ENCODE peak calls at places on chromosomes 16 and 17, in five cellular contexts. I is H9, X is keratinocyte, P is GM12878, U is neuronal stem cell. K is an unnamed sample.

GRCh38 chr17:44892250-44892649 is 7.0 kb downstream of the EFTUD2 start:
- DNase-seq in X (no peak), P (no peak), U (no peak), I (no peak), K (no peak)

GRCh38 chr17:14078027-14078426 is 8.7 kb downstream of the COX10 start:
- DNase-seq in P (no peak), X (no peak), U (no peak), I (no peak), K (no peak)

GRCh38 chr16:719815-720506 is 985 bp upstream of the ANTKMT start:
- DNase-seq in U (no peak), X (no peak), P (no peak), I (no peak), K (no peak)

GRCh38 chr16:64751906-64752305 is 370.0 kb downstream of the CDH11 start:
- DNase-seq in I (no peak), X (no peak), U (no peak), P (no peak), K (no peak)

GRCh38 chr17:55172612-55173011 is 92.1 kb upstream of the HLF start:
- DNase-seq in P (no peak), X (peak; percentile 56), I (no peak), U (no peak), K (no peak)

GRCh38 chr16:1062895-1063294 is 9.7 kb upstream of the SSTR5 start:
- DNase-seq in I (no peak), X (no peak), U (no peak), P (no peak), K (no peak)

GRCh38 chr17:38606646-38607611 is 1.2 kb upstream of the SRCIN1 start:
- DNase-seq in P (no peak), U (no peak), I (peak; percentile 66), X (no peak), K (no peak)

GRCh38 chr17:51537996-51538550 is 277.7 kb downstream of the UTP18 start:
- DNase-seq in U (no peak), I (no peak), P (no peak), X (no peak), K (no peak)

GRCh38 chr16:12157510-12158093 is 181.1 kb downstream of the SNX29 start:
- DNase-seq in P (no peak), I (no peak), U (no peak), X (no peak), K (no peak)

GRCh38 chr16:4654387-4654901 is 29.8 kb downstream of the MGRN1 start:
- DNase-seq in P (no peak), I (no peak), X (no peak), U (no peak), K (no peak)

GRCh38 chr16:56191807-56192643 is 736 bp downstream of the GNAO1 start:
- DNase-seq in I (no peak), X (no peak), P (no peak), U (no peak), K (no peak)

GRCh38 chr16:29844575-29845331 is 18.3 kb downstream of the CDIPT start:
- DNase-seq in X (no peak), I (no peak), P (no peak), U (no peak), K (no peak)

GRCh38 chr17:77499699-77500435 is 359.1 kb downstream of the SEC14L1 start:
- DNase-seq in P (no peak), X (no peak), I (no peak), U (no peak), K (no peak)

GRCh38 chr17:32936894-32937500 is 9.0 kb downstream of the TMEM98 start:
- DNase-seq in U (peak; percentile 81), I (peak; percentile 95), P (no peak), X (no peak), K (no peak)
- H3K9ac ChIP-seq in U (peak overlapping the region; percentile 25), I (no peak overlapping the region), P (no peak overlapping the region), X (no peak overlapping the region), K (no peak overlapping the region)

DNA sequence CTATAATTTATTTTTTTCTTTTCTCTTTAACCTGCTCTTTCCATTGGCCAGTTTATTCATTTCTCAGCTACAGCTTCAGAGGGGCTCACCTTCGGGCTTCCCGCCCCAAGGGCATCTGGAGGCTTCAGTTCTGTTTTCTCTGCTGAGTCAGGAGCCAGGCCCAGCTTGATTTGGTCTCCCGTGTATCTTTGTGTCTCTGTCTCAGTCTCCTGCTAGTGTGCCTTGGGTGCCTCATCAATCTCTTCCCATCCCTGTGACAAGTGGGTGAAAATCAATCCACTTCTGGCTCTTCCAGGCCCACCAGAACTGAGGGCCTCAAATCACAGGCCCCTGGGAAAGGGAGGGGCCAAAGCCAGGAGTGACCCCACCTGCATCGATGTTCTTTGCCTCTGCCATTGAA is 72.1 kb downstream of the CCDC182 start:
- DNase-seq in I (no peak), P (no peak), U (no peak), X (no peak), K (no peak)
- H3K27ac ChIP-seq in I (no peak overlapping the region), P (no peak overlapping the region), U (no peak overlapping the region), X (no peak overlapping the region), K (no peak overlapping the region)

GRCh38 chr17:4233668-4234258 is 30.0 kb downstream of the ANKFY1 start:
- DNase-seq in I (no peak), X (no peak), U (no peak), P (no peak), K (no peak)
- H3K9ac ChIP-seq in I (no peak overlapping the region), X (no peak overlapping the region), U (no peak overlapping the region), P (no peak overlapping the region), K (no peak overlapping the region)

GRCh38 chr17:17143501-17143900 is 62.6 kb downstream of the PLD6 start:
- DNase-seq in P (no peak), X (no peak), U (no peak), I (no peak), K (no peak)

GRCh38 chr17:17142556-17142955 is 63.6 kb downstream of the PLD6 start:
- DNase-seq in X (no peak), I (no peak), P (no peak), U (no peak), K (no peak)

GRCh38 chr17:17146791-17147406 is 59.2 kb downstream of the PLD6 start:
- DNase-seq in U (no peak), X (no peak), P (no peak), I (peak; percentile 88), K (no peak)

GRCh38 chr17:17144061-17144460 is 62.1 kb downstream of the PLD6 start:
- DNase-seq in X (no peak), U (no peak), I (no peak), P (no peak), K (no peak)

DNA sequence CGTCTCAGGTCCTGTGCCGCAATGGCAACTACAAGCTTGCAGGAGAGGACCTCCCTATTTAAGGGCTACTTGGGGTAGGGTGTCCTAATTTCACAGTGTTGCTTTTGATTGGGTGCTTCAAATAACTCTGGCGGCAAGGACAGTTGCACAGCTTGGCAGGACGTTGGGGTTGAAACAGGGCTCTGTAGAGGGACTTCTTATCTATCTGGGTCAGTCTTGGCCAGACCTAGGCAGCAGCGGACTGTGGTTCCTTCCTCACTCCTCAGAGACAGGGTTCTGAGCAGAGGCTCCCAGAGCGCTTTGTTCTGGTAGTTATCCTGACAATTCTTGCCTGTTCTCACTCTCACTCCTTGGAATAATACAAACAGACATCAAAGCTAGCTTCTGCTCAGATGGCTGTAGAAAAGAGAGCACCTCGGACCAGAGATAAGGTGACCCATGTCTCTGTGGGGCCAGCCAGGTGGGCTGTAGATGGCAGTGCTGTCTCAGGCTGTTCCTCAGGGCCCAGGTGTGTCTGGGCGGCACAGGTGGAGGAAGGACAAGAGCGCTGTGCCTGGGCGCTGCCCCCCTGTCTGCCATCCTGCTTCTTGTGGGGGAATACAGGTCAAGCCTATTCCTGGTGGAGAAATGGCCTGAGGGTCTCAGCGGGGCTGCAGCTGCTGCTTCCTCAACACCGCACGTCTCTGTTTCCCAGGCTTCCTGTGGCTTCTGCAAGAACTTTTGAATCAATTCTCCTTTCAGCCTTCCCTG is 61.0 kb downstream of the PLD6 start:
- DNase-seq in X (no peak), I (no peak), P (no peak), U (no peak), K (no peak)
- H3K27ac ChIP-seq in X (no peak overlapping the region), I (no peak overlapping the region), P (no peak overlapping the region), U (no peak overlapping the region), K (no peak overlapping the region)

DNA sequence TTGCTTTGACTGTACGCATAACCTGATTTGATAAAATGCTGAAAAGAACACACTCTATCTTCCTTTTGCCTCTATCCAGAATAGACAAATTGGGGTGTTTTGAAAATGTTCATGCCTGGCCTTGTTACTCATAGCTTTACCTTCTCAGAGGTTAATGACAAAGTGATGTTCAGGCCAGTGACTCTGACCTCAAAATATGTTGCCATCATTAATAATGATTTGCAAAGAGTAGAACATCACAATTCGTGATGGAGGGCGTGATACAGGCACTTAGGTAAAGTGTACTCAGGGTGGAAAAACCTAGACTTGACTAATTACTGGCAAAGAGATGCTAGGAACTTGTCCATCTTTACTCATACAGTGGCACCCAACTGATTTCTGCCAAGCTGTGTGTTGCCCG is 656.6 kb upstream of the SOX9 start:
- DNase-seq in I (no peak), U (no peak), X (no peak), P (no peak), K (no peak)
- H3K9ac ChIP-seq in I (no peak overlapping the region), U (no peak overlapping the region), X (no peak overlapping the region), P (no peak overlapping the region), K (no peak overlapping the region)

GRCh38 chr17:40065771-40066510 is 3.2 kb downstream of the THRA start:
- DNase-seq in I (peak; percentile 33), U (no peak), X (no peak), P (no peak), K (no peak)
- H3K27ac ChIP-seq in I (no peak overlapping the region), U (no peak overlapping the region), X (no peak overlapping the region), P (no peak overlapping the region), K (peak overlapping the region; percentile 45)

GRCh38 chr17:50347894-50348291 is 2.0 kb downstream of the XYLT2 start:
- DNase-seq in X (no peak), P (no peak), U (no peak), I (no peak), K (no peak)

GRCh38 chr17:50345443-50346312 is at the start of gene XYLT2:
- DNase-seq in P (no peak), X (no peak), U (peak; percentile 89), I (peak; percentile 89), K (no peak)

GRCh38 chr17:50347087-50347893 is 1.4 kb downstream of the XYLT2 start:
- DNase-seq in X (no peak), I (peak; percentile 62), P (no peak), U (no peak), K (no peak)

GRCh38 chr17:50346313-50347086 is 574 bp downstream of the XYLT2 start:
- DNase-seq in X (no peak), P (no peak), U (no peak), I (peak; percentile 80), K (no peak)

GRCh38 chr17:50344712-50345380 is 1.1 kb upstream of the XYLT2 start:
- DNase-seq in U (no peak), I (peak; percentile 39), P (no peak), X (no peak), K (no peak)
- H3K9ac ChIP-seq in U (no peak overlapping the region), I (no peak overlapping the region), P (no peak overlapping the region), X (peak overlapping the region; percentile 73), K (no peak overlapping the region)

K was measured in SK-N-MC.